ENCODE peak calls at places on chromosomes 11 and 22, in seven cellular contexts. W is stimulated activated CD8-positive, alpha-beta memory T cell treated with anti-CD3 and anti-CD28 coated beads, Interleukin-15, amount 100 ng/mL, for 24 hours; G is fibroblast of pulmonary artery; U is T-helper 2 cell; Y is NCI-H1105; E is cardiac muscle cell; A is occipital lobe. Z is an unnamed sample.

GRCh38 chr11:2449548-2450320 is 4.9 kb downstream of the KCNQ1 start:
- DNase-seq in W (no peak), G (no peak), U (no peak), Y (no peak), E (no peak), A (no peak), Z (peak)

GRCh38 chr11:102914238-102915043 is 39.7 kb upstream of the MMP12 start:
- DNase-seq in W (no peak), G (peak), U (no peak), Y (no peak), E (peak), A (no peak), Z (peak)

GRCh38 chr22:35266277-35266676 is 9.0 kb downstream of the HMGXB4 start:
- DNase-seq in W (no peak), G (no peak), U (no peak), Y (no peak), E (no peak), A (no peak), Z (no peak)

GRCh38 chr11:38402063-38402462 is 1804.0 kb upstream of the RAG2 start:
- DNase-seq in W (no peak), G (no peak), U (no peak), Y (no peak), E (no peak), A (no peak), Z (no peak)

GRCh38 chr11:29263971-29264682 is 752.7 kb downstream of the KCNA4 start:
- DNase-seq in W (no peak), G (peak), U (no peak), Y (no peak), E (no peak), A (no peak), Z (no peak)

GRCh38 chr11:96155627-96156378 is 187.2 kb downstream of the MAML2 start:
- DNase-seq in W (no peak), G (peak), U (peak), Y (no peak), E (no peak), A (peak), Z (peak)

GRCh38 chr22:20807315-20807752 is 33.4 kb downstream of the SERPIND1 start:
- DNase-seq in W (no peak), G (peak), U (no peak), Y (no peak), E (no peak), A (peak), Z (peak)

GRCh38 chr22:39954584-39955055 is 5.6 kb upstream of the TMA7B start:
- DNase-seq in W (no peak), G (peak), U (no peak), Y (no peak), E (no peak), A (no peak), Z (no peak)

GRCh38 chr22:50294319-50294656 is 13.2 kb downstream of the PLXNB2 start:
- DNase-seq in W (no peak), G (no peak), U (no peak), Y (no peak), E (no peak), A (no peak), Z (no peak)

GRCh38 chr11:17890333-17890732 is 122.5 kb downstream of the SERGEF start:
- DNase-seq in W (no peak), G (peak), U (no peak), Y (no peak), E (no peak), A (no peak), Z (no peak)

GRCh38 chr22:41286639-41287091 is 678 bp upstream of the RANGAP1 start:
- DNase-seq in W (no peak), G (peak), U (peak), Y (no peak), E (no peak), A (no peak), Z (no peak)

GRCh38 chr22:36659762-36660509 is 43.6 kb downstream of the CACNG2 start:
- DNase-seq in W (no peak), G (peak), U (no peak), Y (peak), E (peak), A (peak), Z (peak)

GRCh38 chr11:77580712-77581337 is 8.9 kb upstream of the AQP11 start:
- DNase-seq in W (no peak), G (no peak), U (no peak), Y (no peak), E (peak), A (no peak), Z (no peak)

GRCh38 chr22:19117111-19117512 is 5.1 kb downstream of the DGCR2 start:
- DNase-seq in W (no peak), G (no peak), U (no peak), Y (peak), E (no peak), A (no peak), Z (no peak)

GRCh38 chr11:35373284-35373933 is 45.9 kb downstream of the SLC1A2 start:
- DNase-seq in W (no peak), G (no peak), U (no peak), Y (no peak), E (no peak), A (no peak), Z (no peak)

GRCh38 chr22:47187558-47187957 is 425.1 kb downstream of the TBC1D22A start:
- DNase-seq in W (no peak), G (no peak), U (no peak), Y (no peak), E (no peak), A (no peak), Z (no peak)

GRCh38 chr11:131658952-131659351 is 288.5 kb downstream of the NTM start:
- DNase-seq in W (no peak), G (no peak), U (no peak), Y (no peak), E (no peak), A (no peak), Z (no peak)

GRCh38 chr11:118572914-118573550 is 823 bp downstream of the ARCN1 start:
- DNase-seq in W (no peak), G (peak), U (no peak), Y (no peak), E (no peak), A (no peak), Z (no peak)

GRCh38 chr11:72669527-72669926 is 4.7 kb downstream of the PDE2A start:
- DNase-seq in W (no peak), G (no peak), U (no peak), Y (no peak), E (no peak), A (no peak), Z (no peak)